ENCODE peak calls at places on chromosomes 11 and 22, in five cellular contexts. V, D, F, B and Y are unnamed samples.

GRCh38 chr11:20327377-20327776 is 36.1 kb upstream of the HTATIP2 start:
- DNase-seq in V (no peak), D (no peak), F (no peak), B (no peak), Y (no peak)

GRCh38 chr11:113632981-113633380 is 73.1 kb downstream of the TMPRSS5 start:
- DNase-seq in V (no peak), D (no peak), F (no peak), B (no peak), Y (no peak)

GRCh38 chr11:22634897-22635629 is 9.4 kb upstream of the FANCF start:
- DNase-seq in V (peak), D (peak), F (peak), B (no peak), Y (peak)

GRCh38 chr11:64787526-64788320 is 9.4 kb upstream of the SF1 start:
- DNase-seq in V (peak), D (peak), F (peak), B (no peak), Y (peak)

GRCh38 chr11:351411-351810 is 17.9 kb upstream of the B4GALNT4 start:
- DNase-seq in V (no peak), D (no peak), F (no peak), B (no peak), Y (no peak)

GRCh38 chr11:65861533-65862183 is 1.4 kb downstream of the MUS81 start:
- DNase-seq in V (peak), D (no peak), F (no peak), B (no peak), Y (no peak)

GRCh38 chr22:44755956-44756361 is 3.6 kb downstream of the ARHGAP8 start:
- DNase-seq in V (peak), D (peak), F (no peak), B (no peak), Y (no peak)

GRCh38 chr22:36781656-36782627 is 6.0 kb upstream of the IFT27 start:
- DNase-seq in V (peak), D (peak), F (peak), B (peak), Y (peak)

GRCh38 chr22:46183733-46184132 is 33.4 kb downstream of the PPARA start:
- DNase-seq in V (no peak), D (no peak), F (no peak), B (no peak), Y (peak)

GRCh38 chr11:128893578-128894295 is 2.6 kb downstream of the KCNJ5 start:
- DNase-seq in V (no peak), D (no peak), F (no peak), B (no peak), Y (no peak)

GRCh38 chr22:36913431-36914382 is at the start of gene CSF2RB:
- DNase-seq in V (no peak), D (no peak), F (no peak), B (no peak), Y (no peak)

GRCh38 chr11:76891285-76891684 is 30.6 kb downstream of the ACER3 start:
- DNase-seq in V (no peak), D (no peak), F (no peak), B (no peak), Y (no peak)

GRCh38 chr11:113105584-113105983 is 144.4 kb downstream of the NCAM1 start:
- DNase-seq in V (no peak), D (no peak), F (no peak), B (no peak), Y (no peak)

GRCh38 chr11:24509114-24509513 is 12.3 kb downstream of the LUZP2 start:
- DNase-seq in V (no peak), D (no peak), F (peak), B (no peak), Y (peak)

GRCh38 chr11:129700701-129701100 is 114.9 kb upstream of the TMEM45B start:
- DNase-seq in V (no peak), D (no peak), F (no peak), B (no peak), Y (no peak)

GRCh38 chr22:37659897-37660708 is 1.6 kb downstream of the PDXP start:
- DNase-seq in V (no peak), D (no peak), F (no peak), B (no peak), Y (no peak)

GRCh38 chr11:129373489-129373953 is 2.1 kb upstream of the BARX2 start:
- DNase-seq in V (no peak), D (peak), F (no peak), B (no peak), Y (peak)

GRCh38 chr11:396511-396947 is 2.5 kb downstream of the PKP3 start:
- DNase-seq in V (no peak), D (peak), F (no peak), B (no peak), Y (peak)

GRCh38 chr11:92960886-92961285 is 8.6 kb upstream of the MTNR1B start:
- DNase-seq in V (no peak), D (no peak), F (no peak), B (no peak), Y (no peak)

GRCh38 chr22:23530766-23531282 is 49.3 kb downstream of the IGLL1 start:
- DNase-seq in V (peak), D (no peak), F (no peak), B (no peak), Y (no peak)

GRCh38 chr11:5004429-5005274 is 10.0 kb downstream of the OR51L1 start:
- DNase-seq in V (peak), D (peak), F (peak), B (peak), Y (peak)

GRCh38 chr11:123765601-123766000 is 11.3 kb upstream of the OR6X1 start:
- DNase-seq in V (no peak), D (no peak), F (no peak), B (no peak), Y (no peak)

GRCh38 chr11:128767518-128767917 is 73.6 kb downstream of the FLI1 start:
- DNase-seq in V (no peak), D (no peak), F (peak), B (no peak), Y (no peak)

GRCh38 chr11:19428206-19429001 is 187.7 kb upstream of the E2F8 start:
- DNase-seq in V (no peak), D (no peak), F (peak), B (no peak), Y (no peak)

GRCh38 chr11:101880208-101880607 is 34.6 kb upstream of the CEP126 start:
- DNase-seq in V (no peak), D (peak), F (peak), B (no peak), Y (peak)

GRCh38 chr22:39241632-39242388 is 3.0 kb downstream of the PDGFB start:
- DNase-seq in V (no peak), D (no peak), F (no peak), B (no peak), Y (no peak)

GRCh38 chr22:23763579-23764331 is 965 bp downstream of the C22orf15 start:
- DNase-seq in V (peak), D (peak), F (no peak), B (no peak), Y (no peak)

GRCh38 chr22:44532466-44533025 is 34.5 kb upstream of the RTL6 start:
- DNase-seq in V (no peak), D (no peak), F (no peak), B (no peak), Y (no peak)

GRCh38 chr11:116062129-116062525 is 557.9 kb upstream of the CADM1 start:
- DNase-seq in V (no peak), D (no peak), F (no peak), B (no peak), Y (no peak)

GRCh38 chr22:19970479-19971275 is 29.1 kb upstream of the TXNRD2 start:
- DNase-seq in V (peak), D (peak), F (peak), B (peak), Y (peak)

GRCh38 chr22:30602049-30602448 is 4.9 kb upstream of the TCN2 start:
- DNase-seq in V (peak), D (peak), F (peak), B (no peak), Y (peak)

GRCh38 chr22:42202669-42203068 is 67.8 kb downstream of the TCF20 start:
- DNase-seq in V (no peak), D (peak), F (peak), B (no peak), Y (peak)

GRCh38 chr22:41862530-41863266 is 29.8 kb downstream of the SREBF2 start:
- DNase-seq in V (no peak), D (no peak), F (peak), B (no peak), Y (peak)

DNA sequence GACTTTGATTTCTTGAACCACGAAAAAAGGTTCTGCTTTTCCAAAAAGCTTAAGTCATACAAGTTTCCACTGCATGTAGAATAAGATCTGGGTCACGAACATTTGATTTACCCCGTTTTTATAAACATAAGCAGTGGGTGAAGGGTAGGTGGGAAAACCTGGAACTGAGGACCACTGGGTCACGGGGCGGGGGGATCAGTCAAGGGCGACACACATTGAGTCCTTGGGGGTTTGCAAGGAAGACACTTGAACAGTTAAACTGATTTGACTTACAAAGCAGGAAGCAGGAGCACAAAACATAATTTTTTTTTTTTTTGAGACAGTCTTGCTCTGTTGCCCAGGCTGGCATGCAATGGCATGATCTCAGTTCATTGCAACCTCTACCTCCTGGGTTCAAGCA is 10.9 kb downstream of the FADS3 start:
- DNase-seq in V (no peak), D (no peak), F (no peak), B (no peak), Y (no peak)
- H2BK15ac ChIP-seq in V (no peak), D (no peak), F (no peak), B (no peak), Y (no peak)

GRCh38 chr11:12680246-12680939 is 6.2 kb downstream of the TEAD1 start:
- DNase-seq in V (peak), D (peak), F (peak), B (peak), Y (peak)

GRCh38 chr11:12682288-12682687 is 8.1 kb downstream of the TEAD1 start:
- DNase-seq in V (no peak), D (peak), F (no peak), B (no peak), Y (no peak)

GRCh38 chr11:12680940-12681258 is 6.7 kb downstream of the TEAD1 start:
- DNase-seq in V (no peak), D (no peak), F (no peak), B (no peak), Y (no peak)

GRCh38 chr11:12682730-12683500 is 8.7 kb downstream of the TEAD1 start:
- DNase-seq in V (no peak), D (peak), F (no peak), B (no peak), Y (no peak)

GRCh38 chr11:12681462-12681861 is 7.2 kb downstream of the TEAD1 start:
- DNase-seq in V (no peak), D (peak), F (no peak), B (no peak), Y (no peak)
- H2BK5ac ChIP-seq in V (no peak), D (peak), F (no peak), B (no peak), Y (no peak)

GRCh38 chr11:17389957-17390649 is 1.6 kb upstream of the KCNJ11 start:
- DNase-seq in V (no peak), D (no peak), F (no peak), B (no peak), Y (no peak)
- H2BK15ac ChIP-seq in V (no peak), D (no peak), F (no peak), B (no peak), Y (no peak)

DNA sequence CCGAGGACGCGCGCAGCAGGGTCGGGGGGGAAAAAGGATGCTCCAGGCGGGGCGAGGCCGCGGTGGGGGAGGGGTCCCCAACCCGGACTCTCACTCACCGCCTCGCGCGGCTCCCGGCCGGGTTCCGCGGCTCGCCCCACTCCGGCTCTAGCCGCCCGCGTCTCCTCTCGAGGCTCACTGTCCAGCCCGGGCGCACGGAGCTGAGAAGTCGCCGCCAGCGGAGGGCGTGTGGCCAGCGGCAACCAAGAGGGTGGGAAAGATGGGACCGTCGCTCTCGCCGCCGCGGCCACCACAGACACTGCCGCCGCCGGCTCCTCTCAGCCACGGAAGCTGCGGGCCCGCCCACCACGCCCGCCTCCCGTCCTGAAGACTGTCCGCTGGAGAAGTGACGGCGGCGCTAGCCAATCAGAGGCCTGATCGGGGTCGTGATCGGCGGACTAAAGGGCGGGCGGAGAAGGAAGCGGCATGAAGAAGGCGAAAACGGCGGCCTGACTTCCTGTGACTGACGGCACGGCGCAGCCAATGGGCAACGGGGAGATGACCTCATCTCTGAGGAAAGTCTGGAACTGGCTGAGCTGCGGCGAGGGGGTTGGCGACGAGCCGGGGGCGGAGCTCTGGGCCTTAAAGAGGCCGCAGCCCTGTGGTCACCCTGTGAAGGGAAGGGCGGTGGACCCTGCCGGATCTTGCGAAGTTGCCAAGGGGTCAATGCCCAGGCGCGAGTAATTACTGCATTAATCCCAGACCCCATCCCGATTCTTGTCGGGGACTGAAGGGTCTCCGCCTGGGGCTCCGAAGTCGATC is at the start of gene MRTFA:
- DNase-seq in V (peak), D (peak), F (peak), B (peak), Y (peak)
- H2BK5ac ChIP-seq in V (no peak), D (no peak), F (peak), B (peak), Y (no peak)

GRCh38 chr11:122488892-122489291 is 166.6 kb upstream of the UBASH3B start:
- DNase-seq in V (no peak), D (no peak), F (no peak), B (no peak), Y (no peak)

GRCh38 chr11:122487669-122488068 is 167.9 kb upstream of the UBASH3B start:
- DNase-seq in V (no peak), D (no peak), F (no peak), B (no peak), Y (no peak)

GRCh38 chr11:122486793-122487495 is 168.6 kb upstream of the UBASH3B start:
- DNase-seq in V (peak), D (peak), F (peak), B (peak), Y (peak)

GRCh38 chr11:122494171-122494570 is 161.4 kb upstream of the UBASH3B start:
- DNase-seq in V (no peak), D (no peak), F (peak), B (no peak), Y (no peak)

GRCh38 chr11:122491486-122491885 is 164.0 kb upstream of the UBASH3B start:
- DNase-seq in V (no peak), D (no peak), F (peak), B (no peak), Y (no peak)
- H2BK15ac ChIP-seq in V (no peak), D (no peak), F (no peak), B (no peak), Y (no peak)

DNA sequence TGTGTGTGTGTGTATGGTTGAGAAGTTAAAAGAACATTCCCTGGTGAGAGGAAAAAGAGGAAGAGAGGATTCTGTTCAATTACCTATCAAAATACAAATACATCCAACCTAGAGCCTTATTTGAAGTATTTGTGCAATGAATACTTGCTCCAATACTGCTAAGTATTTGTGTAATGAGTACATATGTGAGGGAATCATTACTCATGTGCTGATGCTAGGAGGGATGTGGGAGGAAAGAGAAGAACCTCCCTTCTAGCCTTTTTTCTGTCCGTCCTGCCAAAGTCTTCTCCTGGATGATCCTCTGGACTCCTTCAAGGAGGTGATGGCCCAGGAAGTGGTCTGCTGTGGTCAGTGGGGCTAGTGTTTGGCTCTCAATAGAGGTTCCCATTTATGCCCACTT is 36.0 kb upstream of the ACCSL start:
- DNase-seq in V (no peak), D (no peak), F (peak), B (no peak), Y (no peak)
- H2BK5ac ChIP-seq in V (no peak), D (no peak), F (no peak), B (no peak), Y (no peak)

GRCh38 chr11:71253794-71254193 is 1.4 kb upstream of the SHANK2 start:
- DNase-seq in V (no peak), D (no peak), F (no peak), B (no peak), Y (no peak)

GRCh38 chr11:71252434-71252781 is at the start of gene SHANK2:
- DNase-seq in V (peak), D (peak), F (no peak), B (no peak), Y (no peak)

GRCh38 chr11:71252782-71253730 is 679 bp upstream of the SHANK2 start:
- DNase-seq in V (peak), D (peak), F (peak), B (no peak), Y (peak)

GRCh38 chr11:71256080-71256479 is 3.7 kb upstream of the SHANK2 start:
- DNase-seq in V (peak), D (peak), F (no peak), B (no peak), Y (no peak)

GRCh38 chr11:71255323-71255722 is 2.9 kb upstream of the SHANK2 start:
- DNase-seq in V (no peak), D (no peak), F (no peak), B (no peak), Y (no peak)
- H2BK15ac ChIP-seq in V (no peak), D (no peak), F (no peak), B (no peak), Y (no peak)